ENCODE peak calls at places on chromosomes 16 and 17, in nine cellular contexts. One of them, this sample, is unnamed.

GRCh38 chr17:38333635-38334295 is 10.0 kb downstream of the GPR179 start:
- DNase-seq in K562: peak
- DNase-seq in astrocyte: no peak
- DNase-seq in adipocyte: peak
- DNase-seq in HepG2: peak
- DNase-seq in neuronal stem cell: peak
- DNase-seq in H9: peak
- DNase-seq in endodermal cell: peak
- DNase-seq in mammary epithelial cell: no peak
- DNase-seq in this sample: peak

GRCh38 chr17:4586043-4586442 is 1.7 kb downstream of the SMTNL2 start:
- DNase-seq in K562: no peak
- DNase-seq in astrocyte: no peak
- DNase-seq in adipocyte: no peak
- DNase-seq in HepG2: no peak
- DNase-seq in neuronal stem cell: no peak
- DNase-seq in H9: no peak
- DNase-seq in endodermal cell: no peak
- DNase-seq in mammary epithelial cell: no peak
- DNase-seq in this sample: no peak

GRCh38 chr17:69179227-69179952 is 37.7 kb upstream of the ABCA6 start:
- DNase-seq in K562: no peak
- DNase-seq in astrocyte: peak
- DNase-seq in adipocyte: peak
- DNase-seq in HepG2: no peak
- DNase-seq in neuronal stem cell: no peak
- DNase-seq in H9: no peak
- DNase-seq in endodermal cell: no peak
- DNase-seq in mammary epithelial cell: peak
- DNase-seq in this sample: peak

GRCh38 chr17:8292639-8293395 is 2.4 kb downstream of the SLC25A35 start:
- DNase-seq in K562: no peak
- DNase-seq in astrocyte: no peak
- DNase-seq in adipocyte: no peak
- DNase-seq in HepG2: no peak
- DNase-seq in neuronal stem cell: no peak
- DNase-seq in H9: no peak
- DNase-seq in endodermal cell: peak
- DNase-seq in mammary epithelial cell: peak
- DNase-seq in this sample: no peak

GRCh38 chr17:49522329-49522890 is 27.3 kb downstream of the NGFR start:
- DNase-seq in K562: no peak
- DNase-seq in astrocyte: no peak
- DNase-seq in adipocyte: no peak
- DNase-seq in HepG2: no peak
- DNase-seq in neuronal stem cell: no peak
- DNase-seq in H9: peak
- DNase-seq in endodermal cell: no peak
- DNase-seq in mammary epithelial cell: no peak
- DNase-seq in this sample: no peak

GRCh38 chr17:44850025-44850424 is 2.3 kb downstream of the HIGD1B start:
- DNase-seq in K562: no peak
- DNase-seq in astrocyte: no peak
- DNase-seq in adipocyte: no peak
- DNase-seq in HepG2: no peak
- DNase-seq in neuronal stem cell: no peak
- DNase-seq in H9: no peak
- DNase-seq in endodermal cell: no peak
- DNase-seq in mammary epithelial cell: no peak
- DNase-seq in this sample: no peak

GRCh38 chr16:72990571-72990970 is 57.4 kb downstream of the ZFHX3 start:
- DNase-seq in K562: no peak
- DNase-seq in astrocyte: no peak
- DNase-seq in adipocyte: no peak
- DNase-seq in HepG2: no peak
- DNase-seq in neuronal stem cell: no peak
- DNase-seq in H9: no peak
- DNase-seq in endodermal cell: no peak
- DNase-seq in mammary epithelial cell: no peak
- DNase-seq in this sample: no peak

GRCh38 chr16:86762035-86762550 is 183.7 kb downstream of the FOXL1 start:
- DNase-seq in K562: no peak
- DNase-seq in astrocyte: no peak
- DNase-seq in adipocyte: no peak
- DNase-seq in HepG2: no peak
- DNase-seq in neuronal stem cell: no peak
- DNase-seq in H9: no peak
- DNase-seq in endodermal cell: no peak
- DNase-seq in mammary epithelial cell: no peak
- DNase-seq in this sample: no peak

GRCh38 chr17:50634915-50635719 is 436 bp downstream of the ABCC3 start:
- DNase-seq in K562: no peak
- DNase-seq in astrocyte: no peak
- DNase-seq in adipocyte: peak
- DNase-seq in HepG2: no peak
- DNase-seq in neuronal stem cell: no peak
- DNase-seq in H9: no peak
- DNase-seq in endodermal cell: peak
- DNase-seq in mammary epithelial cell: no peak
- DNase-seq in this sample: no peak

GRCh38 chr16:58481931-58482330 is 18.0 kb upstream of the NDRG4 start:
- DNase-seq in K562: no peak
- DNase-seq in astrocyte: peak
- DNase-seq in adipocyte: no peak
- DNase-seq in HepG2: no peak
- DNase-seq in neuronal stem cell: no peak
- DNase-seq in H9: no peak
- DNase-seq in endodermal cell: no peak
- DNase-seq in mammary epithelial cell: no peak
- DNase-seq in this sample: no peak

GRCh38 chr16:51950118-51950517 is 596.8 kb downstream of the TOX3 start:
- DNase-seq in K562: no peak
- DNase-seq in astrocyte: no peak
- DNase-seq in adipocyte: no peak
- DNase-seq in HepG2: no peak
- DNase-seq in neuronal stem cell: no peak
- DNase-seq in H9: no peak
- DNase-seq in endodermal cell: no peak
- DNase-seq in mammary epithelial cell: no peak
- DNase-seq in this sample: no peak

GRCh38 chr16:23420011-23420410 is 33.0 kb downstream of the COG7 start:
- DNase-seq in K562: no peak
- DNase-seq in astrocyte: peak
- DNase-seq in adipocyte: peak
- DNase-seq in HepG2: no peak
- DNase-seq in neuronal stem cell: no peak
- DNase-seq in H9: no peak
- DNase-seq in endodermal cell: no peak
- DNase-seq in mammary epithelial cell: no peak
- DNase-seq in this sample: no peak

GRCh38 chr17:1491406-1492248 is 859 bp downstream of the MYO1C start:
- DNase-seq in K562: peak
- DNase-seq in astrocyte: no peak
- DNase-seq in adipocyte: peak
- DNase-seq in HepG2: no peak
- DNase-seq in neuronal stem cell: no peak
- DNase-seq in H9: no peak
- DNase-seq in endodermal cell: peak
- DNase-seq in mammary epithelial cell: no peak
- DNase-seq in this sample: no peak

GRCh38 chr17:14428640-14429029 is 127.8 kb downstream of the HS3ST3B1 start:
- DNase-seq in K562: no peak
- DNase-seq in astrocyte: no peak
- DNase-seq in adipocyte: no peak
- DNase-seq in HepG2: no peak
- DNase-seq in neuronal stem cell: no peak
- DNase-seq in H9: no peak
- DNase-seq in endodermal cell: no peak
- DNase-seq in mammary epithelial cell: no peak
- DNase-seq in this sample: no peak

GRCh38 chr16:66026211-66026610 is 340.3 kb upstream of the CDH5 start:
- DNase-seq in K562: no peak
- DNase-seq in astrocyte: no peak
- DNase-seq in adipocyte: peak
- DNase-seq in HepG2: no peak
- DNase-seq in neuronal stem cell: no peak
- DNase-seq in H9: peak
- DNase-seq in endodermal cell: peak
- DNase-seq in mammary epithelial cell: no peak
- DNase-seq in this sample: peak

GRCh38 chr16:67563708-67564468 is 1.6 kb downstream of the CTCF start:
- DNase-seq in K562: no peak
- DNase-seq in astrocyte: peak
- DNase-seq in adipocyte: peak
- DNase-seq in HepG2: peak
- DNase-seq in neuronal stem cell: no peak
- DNase-seq in H9: no peak
- DNase-seq in endodermal cell: no peak
- DNase-seq in mammary epithelial cell: peak
- DNase-seq in this sample: peak

GRCh38 chr16:47136101-47136820 is 7.5 kb downstream of the NETO2 start:
- DNase-seq in K562: no peak
- DNase-seq in astrocyte: peak
- DNase-seq in adipocyte: no peak
- DNase-seq in HepG2: peak
- DNase-seq in neuronal stem cell: no peak
- DNase-seq in H9: no peak
- DNase-seq in endodermal cell: no peak
- DNase-seq in mammary epithelial cell: peak
- DNase-seq in this sample: peak

GRCh38 chr16:81237282-81237681 is 1.2 kb upstream of the BCO1 start:
- DNase-seq in K562: no peak
- DNase-seq in astrocyte: peak
- DNase-seq in adipocyte: no peak
- DNase-seq in HepG2: no peak
- DNase-seq in neuronal stem cell: no peak
- DNase-seq in H9: no peak
- DNase-seq in endodermal cell: no peak
- DNase-seq in mammary epithelial cell: peak
- DNase-seq in this sample: no peak

GRCh38 chr17:35448214-35448898 is at the start of gene SLFN13:
- DNase-seq in K562: peak
- DNase-seq in astrocyte: peak
- DNase-seq in adipocyte: peak
- DNase-seq in HepG2: no peak
- DNase-seq in neuronal stem cell: peak
- DNase-seq in H9: peak
- DNase-seq in endodermal cell: peak
- DNase-seq in mammary epithelial cell: peak
- DNase-seq in this sample: peak

GRCh38 chr16:47866431-47866830 is 289.4 kb downstream of the ABCC12 start:
- DNase-seq in K562: no peak
- DNase-seq in astrocyte: no peak
- DNase-seq in adipocyte: no peak
- DNase-seq in HepG2: no peak
- DNase-seq in neuronal stem cell: no peak
- DNase-seq in H9: no peak
- DNase-seq in endodermal cell: no peak
- DNase-seq in mammary epithelial cell: peak
- DNase-seq in this sample: no peak

GRCh38 chr16:81357711-81358270 is 43.0 kb downstream of the GAN start:
- DNase-seq in K562: no peak
- DNase-seq in astrocyte: peak
- DNase-seq in adipocyte: no peak
- DNase-seq in HepG2: no peak
- DNase-seq in neuronal stem cell: no peak
- DNase-seq in H9: no peak
- DNase-seq in endodermal cell: no peak
- DNase-seq in mammary epithelial cell: no peak
- DNase-seq in this sample: no peak

GRCh38 chr16:29972500-29972899 is 1.2 kb upstream of the TAOK2 start:
- DNase-seq in K562: no peak
- DNase-seq in astrocyte: no peak
- DNase-seq in adipocyte: no peak
- DNase-seq in HepG2: no peak
- DNase-seq in neuronal stem cell: no peak
- DNase-seq in H9: no peak
- DNase-seq in endodermal cell: no peak
- DNase-seq in mammary epithelial cell: no peak
- DNase-seq in this sample: no peak
- H3K9ac ChIP-seq in K562: no peak
- H3K9ac ChIP-seq in astrocyte: no peak
- H3K9ac ChIP-seq in adipocyte: no peak
- H3K9ac ChIP-seq in HepG2: no peak
- H3K9ac ChIP-seq in neuronal stem cell: no peak
- H3K9ac ChIP-seq in H9: no peak
- H3K9ac ChIP-seq in endodermal cell: no peak
- H3K9ac ChIP-seq in mammary epithelial cell: no peak
- H3K9ac ChIP-seq in this sample: no peak

DNA sequence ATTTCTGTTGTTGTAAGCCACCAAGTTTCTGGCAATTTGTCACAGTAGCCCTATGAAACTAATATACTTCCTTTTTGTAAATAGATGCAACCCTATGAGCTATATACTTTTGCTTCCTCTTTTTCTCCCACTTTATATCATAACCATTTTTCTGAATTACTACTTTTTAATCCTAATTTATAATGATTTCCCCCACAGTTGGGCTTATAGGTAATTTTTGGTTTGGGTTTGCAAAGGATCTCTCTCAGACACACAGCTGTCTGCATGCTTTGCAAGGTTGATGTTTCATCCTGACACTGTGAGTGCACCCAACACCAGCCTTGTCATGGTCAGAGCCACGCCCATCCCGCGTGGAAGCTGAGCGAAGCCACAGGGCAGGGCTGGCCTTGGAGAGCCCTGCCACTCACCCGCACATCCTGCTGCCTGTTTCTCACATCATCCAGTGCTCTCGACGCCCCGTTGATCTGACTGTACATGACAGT is 5.7 kb downstream of the TRIM25 start:
- DNase-seq in K562: no peak
- DNase-seq in astrocyte: no peak
- DNase-seq in adipocyte: no peak
- DNase-seq in HepG2: no peak
- DNase-seq in neuronal stem cell: no peak
- DNase-seq in H9: no peak
- DNase-seq in endodermal cell: no peak
- DNase-seq in mammary epithelial cell: no peak
- DNase-seq in this sample: no peak
- H3K9ac ChIP-seq in K562: no peak
- H3K9ac ChIP-seq in astrocyte: no peak
- H3K9ac ChIP-seq in adipocyte: no peak
- H3K9ac ChIP-seq in HepG2: no peak
- H3K9ac ChIP-seq in neuronal stem cell: peak
- H3K9ac ChIP-seq in H9: no peak
- H3K9ac ChIP-seq in endodermal cell: no peak
- H3K9ac ChIP-seq in mammary epithelial cell: no peak
- H3K9ac ChIP-seq in this sample: no peak

GRCh38 chr17:78780852-78781338 is 1.2 kb downstream of the CYTH1 start:
- DNase-seq in K562: no peak
- DNase-seq in astrocyte: no peak
- DNase-seq in adipocyte: no peak
- DNase-seq in HepG2: no peak
- DNase-seq in neuronal stem cell: no peak
- DNase-seq in H9: no peak
- DNase-seq in endodermal cell: no peak
- DNase-seq in mammary epithelial cell: no peak
- DNase-seq in this sample: no peak
- H3K9ac ChIP-seq in K562: peak
- H3K9ac ChIP-seq in astrocyte: peak
- H3K9ac ChIP-seq in adipocyte: peak
- H3K9ac ChIP-seq in HepG2: peak
- H3K9ac ChIP-seq in neuronal stem cell: no peak
- H3K9ac ChIP-seq in H9: no peak
- H3K9ac ChIP-seq in endodermal cell: peak
- H3K9ac ChIP-seq in mammary epithelial cell: peak
- H3K9ac ChIP-seq in this sample: peak

GRCh38 chr17:28550858-28551257 is 1.6 kb downstream of the UNC119 start:
- DNase-seq in K562: no peak
- DNase-seq in astrocyte: no peak
- DNase-seq in adipocyte: no peak
- DNase-seq in HepG2: no peak
- DNase-seq in neuronal stem cell: no peak
- DNase-seq in H9: no peak
- DNase-seq in endodermal cell: no peak
- DNase-seq in mammary epithelial cell: no peak
- DNase-seq in this sample: no peak
- H3K9ac ChIP-seq in K562: no peak
- H3K9ac ChIP-seq in astrocyte: no peak
- H3K9ac ChIP-seq in adipocyte: no peak
- H3K9ac ChIP-seq in HepG2: no peak
- H3K9ac ChIP-seq in neuronal stem cell: no peak
- H3K9ac ChIP-seq in H9: no peak
- H3K9ac ChIP-seq in endodermal cell: no peak
- H3K9ac ChIP-seq in mammary epithelial cell: no peak
- H3K9ac ChIP-seq in this sample: no peak